ENCODE peak calls at places on chromosomes 5 and 9, in four cellular contexts. M is SIG-M5, Z is OCI-LY7, D is amniotic epithelial cell. K is an unnamed sample.
A peak's percentile ranks its signal among the peaks of the same experiment; 100 is the strongest.

GRCh38 chr5:137220523-137220927 is 278.6 kb downstream of the SPOCK1 start:
- DNase-seq in M (no peak), Z (peak; percentile 75), D (peak; percentile 76), K (peak; percentile 21)

GRCh38 chr5:61303348-61303747 is 28.7 kb upstream of the ZSWIM6 start:
- DNase-seq in M (no peak), Z (no peak), D (no peak), K (no peak)

GRCh38 chr5:105978011-105978410 is 1692.7 kb downstream of the EFNA5 start:
- DNase-seq in M (no peak), Z (no peak), D (peak; percentile 59), K (peak; percentile 56)

GRCh38 chr5:94908889-94909480 is 290.5 kb downstream of the SLF1 start:
- DNase-seq in M (no peak), Z (peak; percentile 37), D (peak; percentile 40), K (no peak)

GRCh38 chr5:154293219-154293618 is 102.7 kb downstream of the GALNT10 start:
- DNase-seq in M (no peak), Z (no peak), D (no peak), K (no peak)

GRCh38 chr5:160398806-160399205 is 1.0 kb downstream of the FAM200C start:
- DNase-seq in M (no peak), Z (no peak), D (peak; percentile 69), K (no peak)

GRCh38 chr9:5193345-5193744 is 7.9 kb upstream of the INSL6 start:
- DNase-seq in M (no peak), Z (no peak), D (no peak), K (no peak)

GRCh38 chr5:79318935-79319614 is 83.1 kb downstream of the JMY start:
- DNase-seq in M (no peak), Z (no peak), D (peak; percentile 85), K (peak; percentile 76)

GRCh38 chr5:65928341-65928752 is 2.0 kb downstream of the ERBIN start:
- DNase-seq in M (no peak), Z (no peak), D (no peak), K (no peak)

GRCh38 chr5:132026516-132027008 is 15.1 kb upstream of the ACSL6 start:
- DNase-seq in M (no peak), Z (no peak), D (no peak), K (no peak)

GRCh38 chr9:2623046-2623865 is 1.7 kb downstream of the VLDLR start:
- DNase-seq in M (no peak), Z (no peak), D (peak; percentile 80), K (peak; percentile 75)

GRCh38 chr9:114487607-114488300 is 17.5 kb downstream of the WHRN start:
- DNase-seq in M (no peak), Z (peak; percentile 77), D (peak; percentile 60), K (peak; percentile 55)

GRCh38 chr5:134289509-134290113 is 63.7 kb upstream of the PPP2CA start:
- DNase-seq in M (no peak), Z (peak; percentile 67), D (peak; percentile 78), K (peak; percentile 22)

GRCh38 chr5:155655569-155655968 is 642.0 kb downstream of the KIF4B start:
- DNase-seq in M (no peak), Z (no peak), D (no peak), K (no peak)

GRCh38 chr5:72202331-72202825 is 95.1 kb downstream of the MAP1B start:
- DNase-seq in M (no peak), Z (no peak), D (no peak), K (no peak)

GRCh38 chr5:168128556-168128955 is 162.9 kb upstream of the WWC1 start:
- DNase-seq in M (no peak), Z (no peak), D (no peak), K (no peak)

GRCh38 chr5:78753093-78753531 is 104.5 kb upstream of the LHFPL2 start:
- DNase-seq in M (no peak), Z (no peak), D (peak; percentile 72), K (peak; percentile 40)

GRCh38 chr5:127041571-127041970 is 11.2 kb upstream of the MARCHF3 start:
- DNase-seq in M (no peak), Z (no peak), D (peak; percentile 52), K (peak; percentile 32)

GRCh38 chr5:172848419-172848818 is 14.4 kb downstream of the ERGIC1 start:
- DNase-seq in M (no peak), Z (no peak), D (no peak), K (no peak)

GRCh38 chr9:128149001-128149701 is at the start of gene LCN2:
- DNase-seq in M (no peak), Z (no peak), D (peak; percentile 54), K (peak; percentile 50)

K was measured in NCI-H226.